ENCODE peak calls at places on chromosomes 7 and 10, in five cellular contexts. Z is lower lobe of right lung, J is upper lobe of left lung, V is BJ, H is body of pancreas. F is an unnamed sample. For H3K36me3 and H3K27me3, the result is how much of the 10 kb centered on the place peaks cover.

GRCh38 chr10:72058989-72059842 is 29.1 kb downstream of the SPOCK2 start:
- DNase-seq in H (no peak), Z (no peak), J (no peak), V (no peak), F (peak)

GRCh38 chr10:13268310-13268709 is 31.6 kb downstream of the PHYH start:
- DNase-seq in V (no peak), Z (no peak), H (no peak), J (no peak), F (no peak)

GRCh38 chr7:1884583-1885350 is 214.7 kb downstream of the ELFN1 start:
- DNase-seq in J (peak), Z (no peak), H (no peak), V (no peak), F (no peak)

GRCh38 chr10:3068968-3069737 is 1.8 kb downstream of the PFKP start:
- DNase-seq in J (peak), Z (no peak), H (no peak), V (no peak), F (no peak)

GRCh38 chr10:130969700-130970099 is 341.8 kb downstream of the TCERG1L start:
- DNase-seq in Z (no peak), V (no peak), J (peak), H (no peak), F (no peak)

GRCh38 chr10:34219860-34220518 is 595.1 kb downstream of the PARD3 start:
- DNase-seq in V (no peak), Z (no peak), H (no peak), J (no peak), F (no peak)

GRCh38 chr7:12490105-12490688 is 80.3 kb upstream of the SCIN start:
- DNase-seq in V (no peak), Z (no peak), J (no peak), H (no peak), F (no peak)

GRCh38 chr10:32005050-32005449 is 51.2 kb downstream of the KIF5B start:
- DNase-seq in Z (no peak), J (no peak), H (peak), V (no peak), F (no peak)

GRCh38 chr10:86284355-86285105 is 82.1 kb downstream of the GRID1 start:
- DNase-seq in Z (no peak), J (no peak), H (no peak), V (no peak), F (no peak)

GRCh38 chr7:121002-121401 is 71.4 kb upstream of the FAM20C start:
- DNase-seq in H (no peak), V (no peak), Z (no peak), J (no peak), F (no peak)

GRCh38 chr10:22491931-22492615 is 146.8 kb downstream of the SPAG6 start:
- DNase-seq in J (no peak), H (no peak), Z (no peak), V (no peak), F (no peak)

GRCh38 chr10:71473671-71474599 is 77.2 kb downstream of the CDH23 start:
- DNase-seq in V (no peak), J (no peak), H (peak), Z (no peak), F (peak)

GRCh38 chr7:80869821-80870751 is 48.8 kb downstream of the SEMA3C start:
- DNase-seq in Z (no peak), J (no peak), V (no peak), H (no peak), F (no peak)

GRCh38 chr10:85575441-85575840 is 791.2 kb downstream of the GRID1 start:
- DNase-seq in Z (no peak), J (no peak), V (no peak), H (no peak), F (no peak)

GRCh38 chr7:89001306-89001705 is 205.8 kb upstream of the TEX47 start:
- DNase-seq in Z (no peak), J (no peak), H (no peak), V (no peak), F (no peak)

GRCh38 chr10:44756235-44756634 is 154.9 kb upstream of the TMEM72 start:
- DNase-seq in Z (no peak), V (peak), J (no peak), H (no peak), F (no peak)

GRCh38 chr10:49542353-49542752 is 3.4 kb upstream of the ERCC6 start:
- DNase-seq in V (no peak), H (no peak), J (no peak), Z (no peak), F (no peak)

GRCh38 chr10:84424731-84425165 is 96.4 kb downstream of the CCSER2 start:
- DNase-seq in Z (peak), V (peak), J (no peak), H (peak), F (peak)

GRCh38 chr10:70479161-70479531 is 579 bp downstream of the PALD1 start:
- DNase-seq in Z (no peak), J (no peak), V (no peak), H (no peak), F (no peak)

GRCh38 chr10:116163732-116164131 is 109.3 kb downstream of the GFRA1 start:
- DNase-seq in V (no peak), H (no peak), Z (no peak), J (no peak), F (no peak)

GRCh38 chr7:23529262-23529859 is 2.4 kb downstream of the TRA2A start:
- DNase-seq in V (no peak), J (no peak), H (no peak), Z (no peak), F (no peak)

GRCh38 chr7:90988996-90989765 is 275.1 kb upstream of the FZD1 start:
- DNase-seq in H (no peak), J (no peak), V (no peak), Z (no peak), F (no peak)

GRCh38 chr7:151081170-151082101 is 827 bp upstream of the FASTK start:
- DNase-seq in Z (no peak), J (peak), V (no peak), H (no peak), F (no peak)

GRCh38 chr7:3431306-3431705 is 130.3 kb downstream of the SDK1 start:
- DNase-seq in Z (no peak), J (no peak), H (no peak), V (no peak), F (no peak)

GRCh38 chr10:47336387-47337134 is 11.6 kb upstream of the RBP3 start:
- DNase-seq in J (no peak), Z (no peak), H (no peak), V (no peak), F (peak)

GRCh38 chr10:110753462-110753861 is 109.3 kb downstream of the RBM20 start:
- DNase-seq in Z (no peak), H (no peak), V (no peak), J (no peak), F (no peak)

GRCh38 chr7:98993024-98993897 is 114.9 kb downstream of the TRRAP start:
- DNase-seq in J (no peak), V (no peak), Z (no peak), H (no peak), F (no peak)

GRCh38 chr7:98991141-98991540 is 112.8 kb downstream of the TRRAP start:
- DNase-seq in J (no peak), Z (no peak), V (no peak), H (no peak), F (no peak)

GRCh38 chr7:98994046-98994944 is 116.0 kb downstream of the TRRAP start:
- DNase-seq in J (no peak), V (no peak), Z (no peak), H (no peak), F (no peak)

GRCh38 chr7:98990356-98990755 is 112.0 kb downstream of the TRRAP start:
- DNase-seq in Z (no peak), J (no peak), V (no peak), H (no peak), F (no peak)

GRCh38 chr7:98992076-98992475 is 113.7 kb downstream of the TRRAP start:
- DNase-seq in J (no peak), Z (no peak), H (no peak), V (no peak), F (no peak)
- H3K36me3 ChIP-seq in J (half or more), Z (half or more), H (half or more), V (under half), F (half or more)

GRCh38 chr7:155510975-155511595 is 35.3 kb downstream of the CNPY1 start:
- DNase-seq in H (no peak), V (no peak), Z (no peak), J (no peak), F (no peak)

GRCh38 chr7:155508372-155509024 is 37.9 kb downstream of the CNPY1 start:
- DNase-seq in J (no peak), Z (no peak), V (no peak), H (no peak), F (no peak)

GRCh38 chr7:155506854-155507337 is 39.5 kb downstream of the CNPY1 start:
- DNase-seq in Z (no peak), V (no peak), J (no peak), H (no peak), F (no peak)

GRCh38 chr7:155509725-155510551 is 36.4 kb downstream of the CNPY1 start:
- DNase-seq in H (no peak), V (no peak), Z (no peak), J (peak), F (no peak)

GRCh38 chr7:155509025-155509724 is 37.2 kb downstream of the CNPY1 start:
- DNase-seq in V (no peak), H (no peak), Z (no peak), J (no peak), F (no peak)
- H3K27me3 ChIP-seq in V (under half), H (under half), Z (half or more), J (under half), F (under half)

GRCh38 chr10:63862860-63863259 is 341.7 kb downstream of the REEP3 start:
- DNase-seq in Z (no peak), J (no peak), H (no peak), V (no peak), F (no peak)

GRCh38 chr10:63865210-63865609 is 344.0 kb downstream of the REEP3 start:
- DNase-seq in J (no peak), Z (no peak), H (no peak), V (no peak), F (no peak)

GRCh38 chr10:63866747-63867140 is 345.5 kb downstream of the REEP3 start:
- DNase-seq in H (no peak), Z (no peak), J (no peak), V (no peak), F (no peak)

DNA sequence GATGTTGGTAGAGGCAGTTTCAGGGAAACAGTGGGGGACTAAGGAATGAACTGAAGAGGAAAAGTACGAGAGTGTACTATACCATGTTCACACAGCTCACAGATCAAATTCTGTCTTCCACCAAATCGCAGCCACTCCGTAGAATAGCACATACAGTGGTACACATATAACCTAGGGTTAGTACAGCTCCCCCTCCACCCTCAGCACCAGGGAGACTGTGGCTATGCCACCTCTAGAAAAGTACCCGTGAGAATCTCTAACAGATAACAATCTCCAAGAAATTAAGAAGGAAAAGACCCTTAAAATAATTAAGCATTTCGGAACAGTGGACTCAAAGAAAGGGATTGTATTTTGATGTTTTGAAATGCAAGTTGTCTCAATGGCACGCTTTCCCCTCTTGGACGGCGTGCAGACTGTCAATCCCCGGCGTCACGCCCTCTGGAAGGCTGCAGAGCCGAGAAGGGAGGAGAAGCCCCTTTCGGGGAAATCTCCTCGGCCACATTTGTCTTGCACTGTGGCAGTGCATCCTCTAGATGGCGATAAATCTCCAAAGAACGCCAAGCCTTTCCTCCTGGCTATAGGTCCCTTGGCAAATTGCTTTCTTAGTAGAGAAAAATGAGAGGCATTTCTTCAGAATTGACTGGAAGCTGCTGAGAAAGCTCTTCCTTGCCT is 345.0 kb downstream of the REEP3 start:
- DNase-seq in Z (no peak), V (no peak), H (peak), J (no peak), F (no peak)
- H3K36me3 ChIP-seq in Z (under half), V (under half), H (under half), J (under half), F (under half)

DNA sequence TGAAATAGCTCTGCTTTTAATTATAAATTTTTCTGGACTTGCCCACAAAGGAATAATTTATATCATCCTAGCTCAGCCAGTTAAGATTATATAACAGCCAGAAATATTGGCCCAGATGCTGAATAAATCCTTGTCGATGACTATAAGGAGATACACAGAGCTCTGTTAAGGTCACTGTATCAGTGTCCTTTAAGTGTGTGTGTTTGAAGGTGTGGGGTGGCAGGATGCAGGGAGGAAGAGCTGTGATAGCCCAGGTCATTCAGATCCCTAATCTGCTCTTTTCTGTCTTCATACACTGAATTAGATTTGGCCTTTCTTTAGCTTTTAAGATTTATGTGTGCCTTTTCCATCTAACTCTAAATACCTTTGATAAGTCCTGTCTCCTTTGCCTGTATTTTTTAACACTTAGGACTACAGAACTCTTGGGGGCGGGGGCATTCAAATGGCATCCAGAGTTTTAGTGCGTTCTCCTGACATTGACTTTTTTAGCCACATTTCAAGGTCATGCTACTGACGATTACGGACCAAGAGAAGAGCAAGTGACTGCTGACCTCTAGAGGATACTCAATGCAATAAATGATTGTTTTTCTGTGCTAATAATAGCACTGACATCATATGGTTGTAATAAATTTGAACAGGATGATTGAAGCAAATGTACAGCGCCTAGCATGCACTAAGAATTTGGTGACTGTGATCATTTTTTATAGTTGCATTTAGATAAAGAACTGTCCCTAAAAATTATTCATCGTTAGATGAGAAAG is 172.3 kb downstream of the CACNB2 start:
- DNase-seq in J (no peak), Z (no peak), H (no peak), V (peak), F (no peak)
- H3K27me3 ChIP-seq in J (under half), Z (under half), H (under half), V (under half), F (under half)

GRCh38 chr10:101668566-101668965 is 26.4 kb downstream of the FBXW4 start:
- DNase-seq in V (no peak), J (no peak), H (no peak), Z (no peak), F (no peak)

GRCh38 chr10:101671453-101671852 is 23.5 kb downstream of the FBXW4 start:
- DNase-seq in Z (no peak), V (no peak), J (no peak), H (no peak), F (no peak)

GRCh38 chr10:101666025-101666424 is 28.9 kb downstream of the FBXW4 start:
- DNase-seq in J (no peak), Z (no peak), V (no peak), H (no peak), F (no peak)

GRCh38 chr10:101670635-101671034 is 24.3 kb downstream of the FBXW4 start:
- DNase-seq in V (no peak), H (no peak), Z (no peak), J (no peak), F (no peak)

DNA sequence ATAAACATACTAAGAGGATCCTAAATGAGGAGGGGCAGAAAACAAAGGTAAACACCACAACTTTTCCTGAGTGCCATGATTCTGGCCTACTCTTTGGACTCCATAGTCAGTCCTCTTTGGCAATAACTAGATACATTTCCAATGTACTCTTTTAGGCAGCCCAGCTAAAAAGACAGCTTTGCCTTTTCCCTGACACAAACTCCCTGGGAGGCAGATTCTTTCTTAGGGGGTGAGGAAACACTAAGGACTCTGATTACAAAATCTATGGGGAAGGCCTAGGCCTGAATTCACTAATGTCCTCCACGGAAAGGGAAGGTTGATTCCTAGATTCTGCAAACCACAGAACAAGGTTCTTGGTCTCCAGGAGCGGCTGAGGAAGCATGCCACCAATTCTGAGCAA is 25.8 kb downstream of the FBXW4 start:
- DNase-seq in J (no peak), Z (no peak), H (no peak), V (no peak), F (no peak)
- H3K36me3 ChIP-seq in J (half or more), Z (half or more), H (under half), V (under half), F (under half)

F was measured in psoas muscle.